ENCODE peak calls at places on chromosomes 13 and 19, in four cellular contexts. C is upper lobe of left lung, B is H1, Q is breast epithelium. J is an unnamed sample.

GRCh38 chr19:35143231-35143715 is at the start of gene FXYD7:
- DNase-seq in C (no peak), B (peak; percentile 74), Q (no peak), J (no peak)

GRCh38 chr13:41028051-41028450 is 8.9 kb upstream of the ELF1 start:
- DNase-seq in C (no peak), B (no peak), Q (no peak), J (no peak)

GRCh38 chr13:21137696-21138095 is 38.7 kb downstream of the SKA3 start:
- DNase-seq in C (peak; percentile 22), B (no peak), Q (no peak), J (no peak)

GRCh38 chr19:13163609-13164364 is 13.6 kb downstream of the IER2 start:
- DNase-seq in C (peak; percentile 84), B (peak; percentile 86), Q (peak; percentile 76), J (peak; percentile 68)

GRCh38 chr13:47289578-47289977 is 392.7 kb upstream of the HTR2A start:
- DNase-seq in C (no peak), B (no peak), Q (no peak), J (no peak)

GRCh38 chr19:36266375-36266961 is 51.6 kb downstream of the ZNF146 start:
- DNase-seq in C (no peak), B (no peak), Q (no peak), J (no peak)

GRCh38 chr13:35703061-35703460 is 226.6 kb upstream of the MAB21L1 start:
- DNase-seq in C (no peak), B (no peak), Q (no peak), J (no peak)

GRCh38 chr19:48613852-48614435 is 932 bp downstream of the FAM83E start:
- DNase-seq in C (no peak), B (no peak), Q (no peak), J (no peak)

GRCh38 chr19:19034204-19034624 is 811 bp downstream of the ARMC6 start:
- DNase-seq in C (peak; percentile 79), B (peak; percentile 66), Q (no peak), J (no peak)

GRCh38 chr19:57559008-57559403 is 657 bp downstream of the ZNF550 start:
- DNase-seq in C (peak; percentile 26), B (no peak), Q (no peak), J (no peak)

GRCh38 chr19:7795555-7796161 is 32.6 kb downstream of the CLEC4M start:
- DNase-seq in C (no peak), B (no peak), Q (no peak), J (no peak)

GRCh38 chr13:32334676-32335075 is 19.4 kb downstream of the BRCA2 start:
- DNase-seq in C (no peak), B (no peak), Q (no peak), J (no peak)

GRCh38 chr19:41753936-41754529 is 1.3 kb upstream of the CEACAM6 start:
- DNase-seq in C (peak; percentile 78), B (peak; percentile 79), Q (no peak), J (peak; percentile 85)

GRCh38 chr19:13043285-13043684 is 48.0 kb downstream of the NFIX start:
- DNase-seq in C (no peak), B (no peak), Q (no peak), J (no peak)

GRCh38 chr13:113835461-113836274 is 28.2 kb downstream of the GAS6 start:
- DNase-seq in C (no peak), B (no peak), Q (no peak), J (no peak)

GRCh38 chr13:107867701-107868661 is 347.4 kb downstream of the LIG4 start:
- DNase-seq in C (peak; percentile 22), B (peak; percentile 81), Q (no peak), J (no peak)

GRCh38 chr13:30872685-30873443 is 33.2 kb upstream of the MEDAG start:
- DNase-seq in C (peak; percentile 43), B (no peak), Q (peak; percentile 57), J (no peak)

GRCh38 chr13:110799246-110800236 is 86.0 kb downstream of the ING1 start:
- DNase-seq in C (no peak), B (no peak), Q (no peak), J (peak; percentile 20)

GRCh38 chr19:17329061-17329767 is 5.4 kb downstream of the ANO8 start:
- DNase-seq in C (no peak), B (peak; percentile 77), Q (no peak), J (no peak)

GRCh38 chr13:83007226-83007625 is 875.0 kb downstream of the SLITRK1 start:
- DNase-seq in C (no peak), B (no peak), Q (no peak), J (no peak)

GRCh38 chr13:63421113-63421512 is 2005.5 kb upstream of the PCDH20 start:
- DNase-seq in C (no peak), B (no peak), Q (no peak), J (no peak)

GRCh38 chr19:10692673-10693264 is 8.5 kb upstream of the QTRT1 start:
- DNase-seq in C (no peak), B (no peak), Q (no peak), J (no peak)

GRCh38 chr13:41289463-41289881 is 21.6 kb upstream of the NAA16 start:
- DNase-seq in C (no peak), B (no peak), Q (no peak), J (no peak)

GRCh38 chr19:34255546-34255945 is 1.2 kb downstream of the GARRE1 start:
- DNase-seq in C (no peak), B (no peak), Q (no peak), J (no peak)

GRCh38 chr13:30346159-30346788 is 38.9 kb upstream of the KATNAL1 start:
- DNase-seq in C (peak; percentile 42), B (no peak), Q (peak; percentile 44), J (no peak)

GRCh38 chr13:110306340-110306959 is 507 bp downstream of the COL4A1 start:
- DNase-seq in C (no peak), B (peak; percentile 86), Q (no peak), J (no peak)

GRCh38 chr13:112010714-112011113 is 56.2 kb upstream of the SOX1 start:
- DNase-seq in C (no peak), B (no peak), Q (no peak), J (no peak)

GRCh38 chr19:3893509-3894179 is 13.2 kb downstream of the ATCAY start:
- DNase-seq in C (no peak), B (no peak), Q (no peak), J (no peak)

GRCh38 chr13:24032252-24032651 is 128.3 kb upstream of the SPATA13 start:
- DNase-seq in C (no peak), B (no peak), Q (no peak), J (no peak)

GRCh38 chr19:56026769-56027168 is 40.2 kb downstream of the NLRP5 start:
- DNase-seq in C (no peak), B (no peak), Q (no peak), J (no peak)

GRCh38 chr13:66162470-66162869 is 1067.7 kb downstream of the PCDH9 start:
- DNase-seq in C (no peak), B (no peak), Q (no peak), J (no peak)

DNA sequence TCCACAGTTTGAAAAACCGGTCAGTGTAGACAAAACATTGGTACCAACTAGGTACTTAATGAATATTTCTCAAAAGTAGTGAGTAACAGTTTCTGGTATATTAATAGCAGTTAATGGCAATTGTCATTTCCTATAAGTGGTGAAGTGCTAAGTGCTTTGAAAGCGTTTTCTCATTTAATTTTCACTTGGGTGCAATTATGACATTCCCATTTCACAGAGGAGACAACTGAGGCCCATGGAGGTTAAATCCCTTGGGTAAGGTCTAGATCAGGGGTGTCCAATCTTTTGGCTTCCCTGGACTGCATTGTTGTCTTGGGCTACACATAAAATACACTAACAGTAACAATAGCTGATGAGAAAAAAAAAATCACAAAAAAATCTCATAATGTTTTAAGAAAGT is 687 bp upstream of the SYT3 start:
- DNase-seq in C (no peak), B (no peak), Q (no peak), J (no peak)
- TF ChIP-seq POLR2A in C (no peak), B (no peak), Q (no peak), J (no peak)

GRCh38 chr13:98097749-98098148 is 45.1 kb upstream of the FARP1 start:
- DNase-seq in C (no peak), B (no peak), Q (no peak), J (no peak)

GRCh38 chr13:98103942-98104880 is 38.7 kb upstream of the FARP1 start:
- DNase-seq in C (no peak), B (no peak), Q (no peak), J (no peak)

GRCh38 chr13:98098511-98098910 is 44.4 kb upstream of the FARP1 start:
- DNase-seq in C (no peak), B (no peak), Q (no peak), J (no peak)

GRCh38 chr13:98103531-98103930 is 39.4 kb upstream of the FARP1 start:
- DNase-seq in C (no peak), B (no peak), Q (no peak), J (peak; percentile 49)

GRCh38 chr13:98099627-98100026 is 43.3 kb upstream of the FARP1 start:
- DNase-seq in C (no peak), B (no peak), Q (no peak), J (no peak)
- TF ChIP-seq POLR2A in C (no peak), B (no peak), Q (no peak), J (no peak)

GRCh38 chr13:76644906-76645305 is 241.3 kb downstream of the KCTD12 start:
- DNase-seq in C (no peak), B (no peak), Q (no peak), J (no peak)

GRCh38 chr13:76643596-76643995 is 242.6 kb downstream of the KCTD12 start:
- DNase-seq in C (no peak), B (no peak), Q (no peak), J (no peak)

GRCh38 chr13:76646946-76647345 is 239.3 kb downstream of the KCTD12 start:
- DNase-seq in C (no peak), B (no peak), Q (no peak), J (no peak)

GRCh38 chr13:76647550-76647949 is 238.7 kb downstream of the KCTD12 start:
- DNase-seq in C (no peak), B (no peak), Q (no peak), J (no peak)
- TF ChIP-seq POLR2A in C (no peak), B (no peak), Q (no peak), J (no peak)

GRCh38 chr19:1395194-1396018 is 5.9 kb downstream of the GAMT start:
- DNase-seq in C (no peak), B (no peak), Q (no peak), J (no peak)

GRCh38 chr19:1396768-1397679 is 4.3 kb downstream of the GAMT start:
- DNase-seq in C (no peak), B (no peak), Q (no peak), J (no peak)

GRCh38 chr19:1394252-1395193 is 6.8 kb downstream of the GAMT start:
- DNase-seq in C (no peak), B (no peak), Q (no peak), J (no peak)

GRCh38 chr19:1397838-1398237 is 3.5 kb downstream of the GAMT start:
- DNase-seq in C (no peak), B (no peak), Q (no peak), J (no peak)

DNA sequence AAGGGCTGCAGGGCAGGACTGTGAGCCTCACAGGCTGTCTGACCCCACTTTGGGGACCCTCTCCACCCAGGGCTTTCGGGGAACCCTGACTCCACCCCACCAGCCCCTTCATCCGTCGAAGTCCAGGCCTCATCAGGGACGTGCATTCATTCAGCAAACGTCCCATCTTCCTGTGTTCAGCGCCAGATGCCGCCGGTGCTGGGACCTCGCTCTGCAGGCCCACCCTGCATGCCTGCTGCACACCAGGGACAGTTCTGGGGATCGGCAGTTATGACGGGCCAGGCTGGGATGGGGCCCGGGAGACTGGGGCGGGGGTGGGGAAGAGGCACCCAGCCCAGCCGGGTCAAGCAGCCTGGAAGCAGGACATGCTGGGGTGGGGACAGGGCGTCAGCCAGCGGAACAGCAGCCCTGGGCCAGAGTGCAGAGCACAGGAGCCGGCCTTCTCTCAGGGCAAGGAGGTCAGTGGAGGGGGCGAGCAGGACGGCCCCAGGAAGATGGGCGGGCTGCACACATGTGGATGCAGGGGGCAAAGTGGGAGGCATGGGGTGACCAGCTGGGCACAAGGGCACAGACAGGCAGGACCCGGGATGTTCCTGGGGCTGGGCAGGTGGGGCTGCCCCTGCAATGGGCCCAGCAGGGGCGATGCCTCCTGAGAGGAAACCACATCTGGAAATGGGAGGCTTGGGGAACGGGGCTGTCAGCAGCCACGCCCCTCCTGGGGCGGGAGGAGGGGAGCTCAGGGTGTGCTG is 5.1 kb downstream of the GAMT start:
- DNase-seq in C (no peak), B (no peak), Q (no peak), J (no peak)
- TF ChIP-seq POLR2A in C (no peak), B (no peak), Q (no peak), J (no peak)